ENCODE peak calls at places on chromosomes 11 and 22, in five cellular contexts. E, W, M, T and Q are unnamed samples.

GRCh38 chr22:47836957-47837356 is 1074.5 kb downstream of the TBC1D22A start:
- DNase-seq in W (no peak), T (no peak), M (no peak), E (no peak), Q (no peak)

GRCh38 chr11:46674463-46675287 is 25.7 kb downstream of the ARHGAP1 start:
- DNase-seq in T (no peak), E (no peak), M (peak), W (no peak), Q (no peak)

GRCh38 chr11:416757-417621 is 2.2 kb upstream of the SIGIRR start:
- DNase-seq in E (peak), M (no peak), W (no peak), T (no peak), Q (no peak)

GRCh38 chr11:8822476-8822875 is 88.5 kb upstream of the AKIP1 start:
- DNase-seq in W (no peak), E (no peak), T (no peak), M (peak), Q (no peak)

GRCh38 chr11:109708184-109708583 is 286.2 kb downstream of the C11orf87 start:
- DNase-seq in W (no peak), E (no peak), M (no peak), T (no peak), Q (no peak)

GRCh38 chr22:46894851-46895640 is 132.6 kb downstream of the TBC1D22A start:
- DNase-seq in M (no peak), E (peak), W (no peak), T (no peak), Q (peak)

GRCh38 chr22:40728731-40729189 is 49.5 kb downstream of the MCHR1 start:
- DNase-seq in E (peak), M (no peak), T (no peak), W (no peak), Q (no peak)

GRCh38 chr11:114066046-114066648 is 6.6 kb downstream of the ZBTB16 start:
- DNase-seq in W (no peak), E (no peak), T (no peak), M (peak), Q (no peak)

GRCh38 chr11:6259638-6260019 is at the start of gene CCKBR:
- DNase-seq in M (peak), W (no peak), T (no peak), E (peak), Q (no peak)

GRCh38 chr11:67504950-67505561 is at the start of gene PITPNM1:
- DNase-seq in T (peak), E (peak), M (peak), W (peak), Q (no peak)

GRCh38 chr11:64298966-64299846 is 952 bp upstream of the CATSPERZ start:
- DNase-seq in E (peak), M (peak), T (peak), W (no peak), Q (peak)

GRCh38 chr11:43790444-43790794 is 90.2 kb upstream of the ALKBH3 start:
- DNase-seq in W (no peak), M (no peak), T (no peak), E (no peak), Q (no peak)

GRCh38 chr22:37569009-37569920 is 9.0 kb downstream of the CDC42EP1 start:
- DNase-seq in M (no peak), W (no peak), T (no peak), E (peak), Q (peak)

GRCh38 chr11:103870821-103871309 is 165.6 kb upstream of the DDI1 start:
- DNase-seq in W (no peak), T (peak), E (no peak), M (peak), Q (no peak)

GRCh38 chr22:47044722-47045545 is 282.5 kb downstream of the TBC1D22A start:
- DNase-seq in M (peak), E (no peak), T (no peak), W (no peak), Q (no peak)

GRCh38 chr11:115348404-115348803 is 155.8 kb downstream of the CADM1 start:
- DNase-seq in E (no peak), M (no peak), W (no peak), T (no peak), Q (no peak)

GRCh38 chr11:66868726-66869291 is 11.9 kb downstream of the LRFN4 start:
- DNase-seq in M (no peak), T (no peak), E (peak), W (peak), Q (no peak)

GRCh38 chr22:23816552-23816976 is 22.2 kb downstream of the DERL3 start:
- DNase-seq in T (no peak), W (no peak), E (no peak), M (no peak), Q (no peak)

GRCh38 chr11:73366265-73366610 is 10.0 kb upstream of the RELT start:
- DNase-seq in M (no peak), E (no peak), T (no peak), W (no peak), Q (no peak)

GRCh38 chr11:79117488-79117887 is 323.3 kb downstream of the TENM4 start:
- DNase-seq in M (no peak), W (no peak), T (no peak), E (no peak), Q (no peak)

GRCh38 chr11:76524919-76525318 is 80.1 kb downstream of the EMSY start:
- DNase-seq in W (no peak), M (no peak), E (peak), T (no peak), Q (no peak)

GRCh38 chr11:74611369-74611861 is 19.0 kb downstream of the POLD3 start:
- DNase-seq in W (peak), M (no peak), T (no peak), E (no peak), Q (no peak)

GRCh38 chr11:110948112-110948511 is 235.9 kb upstream of the ARHGAP20 start:
- DNase-seq in M (no peak), E (no peak), W (no peak), T (no peak), Q (no peak)

GRCh38 chr11:86958259-86958658 is 3.1 kb upstream of the FZD4 start:
- DNase-seq in M (no peak), E (no peak), W (no peak), T (no peak), Q (no peak)

GRCh38 chr11:23263466-23263865 is 403.2 kb upstream of the CCDC179 start:
- DNase-seq in T (no peak), M (no peak), E (no peak), W (no peak), Q (no peak)

GRCh38 chr22:34761111-34761510 is 304.8 kb upstream of the ISX start:
- DNase-seq in E (no peak), M (no peak), T (no peak), W (no peak), Q (no peak)

GRCh38 chr22:50684986-50685385 is 12.4 kb downstream of the SHANK3 start:
- DNase-seq in W (no peak), E (peak), T (no peak), M (no peak), Q (no peak)

GRCh38 chr11:114280696-114281095 is 15.5 kb upstream of the NNMT start:
- DNase-seq in W (peak), E (peak), T (no peak), M (peak), Q (peak)

GRCh38 chr11:37770145-37770544 is 1172.1 kb upstream of the RAG2 start:
- DNase-seq in T (no peak), M (no peak), W (no peak), E (no peak), Q (no peak)

GRCh38 chr22:46054091-46054877 is 77.3 kb upstream of the WNT7B start:
- DNase-seq in M (peak), T (peak), W (no peak), E (peak), Q (peak)

GRCh38 chr11:61138940-61139339 is 22.3 kb downstream of the VPS37C start:
- DNase-seq in W (no peak), T (no peak), E (no peak), M (peak), Q (no peak)

GRCh38 chr11:40187092-40187403 is 1272.4 kb downstream of the LRRC4C start:
- DNase-seq in T (no peak), W (no peak), M (no peak), E (no peak), Q (no peak)

GRCh38 chr11:57792060-57792541 is 30.5 kb downstream of the CTNND1 start:
- DNase-seq in W (no peak), E (peak), M (peak), T (peak), Q (no peak)

DNA sequence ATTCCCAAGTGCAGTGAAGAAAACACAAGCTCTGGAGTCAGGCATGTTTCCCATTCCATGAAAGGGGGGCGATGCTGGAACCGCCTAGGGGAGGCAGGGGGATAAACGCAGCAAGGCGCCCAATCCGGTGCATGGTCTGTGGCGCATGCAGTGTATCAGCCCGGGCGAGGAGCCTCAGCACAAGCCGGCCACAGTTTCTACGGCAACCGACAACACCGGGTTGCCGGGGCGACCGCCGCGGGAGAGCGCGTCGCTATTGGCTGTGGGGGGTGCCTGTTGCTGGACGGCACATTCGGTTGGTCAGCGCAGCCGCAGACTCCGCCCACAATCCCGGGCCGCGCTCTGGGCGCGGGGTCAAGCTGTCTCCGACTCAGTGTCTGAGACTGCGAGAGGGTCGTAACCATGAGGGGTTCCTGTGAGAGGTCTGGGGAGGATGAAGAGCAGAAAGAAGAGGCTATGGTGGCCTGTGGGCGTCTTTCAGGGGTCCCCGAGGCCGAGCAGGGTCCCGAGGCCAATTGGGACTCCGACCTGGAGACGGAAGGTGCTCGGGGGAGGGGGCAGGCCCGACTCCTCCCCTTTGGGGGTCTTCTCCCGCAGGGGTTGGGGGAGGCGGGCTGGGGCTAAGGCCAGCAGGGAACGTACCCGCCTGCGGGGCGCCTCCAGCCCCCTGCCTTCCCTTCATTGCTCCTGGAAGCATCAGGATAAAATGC is at the start of gene LRRC74B:
- DNase-seq in M (peak), E (peak), T (peak), W (peak), Q (peak)
- TF ChIP-seq EP300 in M (no peak), E (no peak), T (no peak), W (no peak), Q (no peak)

DNA sequence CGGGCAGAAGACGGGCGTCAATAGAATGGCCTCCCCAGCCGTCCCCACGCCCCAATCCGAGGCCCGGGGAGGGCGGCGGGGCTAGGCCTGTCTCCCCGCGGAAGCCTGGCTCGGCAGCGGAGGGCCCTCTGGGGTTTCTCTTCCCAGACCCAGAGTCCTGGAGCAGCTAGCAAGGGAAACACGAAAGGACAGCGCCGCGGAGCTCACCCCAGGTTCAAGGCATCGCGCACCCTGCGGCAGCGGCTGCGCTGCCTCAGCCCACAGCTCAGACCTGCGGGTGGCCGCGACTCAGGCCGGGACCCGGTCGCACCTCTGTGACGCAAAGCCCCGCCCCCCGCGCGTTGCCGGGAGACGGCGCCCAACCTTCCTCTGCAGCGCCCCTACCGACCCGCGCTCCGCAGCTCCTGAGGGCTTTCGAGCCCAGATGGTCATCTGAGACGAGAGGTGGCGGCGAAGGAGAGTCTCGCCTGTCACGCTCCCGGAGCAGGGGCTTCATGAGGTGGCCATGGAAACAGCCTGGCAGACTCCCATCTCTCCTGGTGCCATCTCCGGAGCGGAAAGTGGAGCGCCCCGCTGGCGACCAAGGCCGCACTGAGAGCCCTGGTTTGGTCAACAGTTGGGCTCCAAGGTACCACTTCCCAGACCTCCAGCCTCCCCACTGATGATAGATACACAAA is at the start of gene RNF141:
- DNase-seq in E (peak), W (peak), T (peak), M (peak), Q (peak)
- TF ChIP-seq EP300 in E (no peak), W (no peak), T (peak), M (no peak), Q (no peak)

DNA sequence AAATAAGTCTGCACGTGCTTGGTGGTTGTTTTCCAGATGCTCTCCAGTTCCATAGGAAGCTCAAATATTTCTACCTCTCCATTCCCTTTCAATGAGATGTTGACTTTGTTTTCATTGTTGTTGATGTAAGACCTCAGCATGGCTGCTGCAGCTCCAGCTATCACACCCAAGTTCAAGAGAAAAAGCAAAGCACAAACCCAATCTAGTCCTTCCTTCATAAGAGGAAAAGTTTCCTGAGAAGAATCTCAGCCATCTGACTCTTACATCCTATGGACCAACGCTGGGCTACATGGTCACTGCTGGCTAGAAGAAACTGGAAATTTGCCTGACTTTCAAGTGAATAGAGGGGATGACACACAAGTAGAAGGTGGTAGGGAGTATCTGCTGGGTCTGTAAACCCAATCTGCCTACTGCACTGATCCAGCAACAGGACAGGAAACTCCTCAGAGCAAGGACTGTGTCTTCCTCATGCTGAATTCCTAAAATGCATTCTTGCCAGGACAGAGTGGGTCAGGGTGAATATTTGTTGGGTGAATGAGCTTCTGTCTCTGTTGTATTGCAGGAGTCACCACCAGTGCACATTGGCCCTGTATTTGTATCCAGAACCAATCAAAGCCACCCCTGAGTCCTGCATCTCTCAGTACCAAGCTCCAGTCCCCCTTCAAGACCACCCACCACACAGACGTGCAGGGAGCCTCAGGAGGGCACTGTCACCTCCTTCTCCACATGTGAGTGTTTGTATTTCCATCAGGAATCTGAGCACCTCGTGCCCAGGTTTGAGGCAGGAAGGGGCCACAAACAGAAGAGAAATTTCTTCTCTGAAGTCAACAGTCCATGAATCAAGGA is 118.0 kb upstream of the IGLL5 start:
- DNase-seq in E (no peak), W (no peak), M (no peak), T (no peak), Q (no peak)
- TF ChIP-seq EP300 in E (no peak), W (no peak), M (no peak), T (no peak), Q (no peak)

GRCh38 chr11:65580756-65581155 is 4.9 kb downstream of the EHBP1L1 start:
- DNase-seq in M (no peak), T (no peak), W (no peak), E (no peak), Q (no peak)
- TF ChIP-seq EP300 in M (no peak), T (no peak), W (no peak), E (no peak), Q (no peak)